ENCODE peak calls at places on chromosomes 1 and 21, in four cellular contexts. A is WTC11, F is endothelial cell, X is epithelial cell of esophagus. N is an unnamed sample.

GRCh38 chr1:194975913-194976312 is 1632.3 kb downstream of the KCNT2 start:
- DNase-seq in A (no peak), F (no peak), X (peak), N (no peak)

GRCh38 chr1:153534933-153535663 is 693 bp downstream of the S100A6 start:
- DNase-seq in A (no peak), F (no peak), X (peak), N (no peak)

GRCh38 chr1:23810818-23811420 is 10.4 kb upstream of the GALE start:
- DNase-seq in A (peak), F (peak), X (peak), N (peak)

GRCh38 chr1:110749960-110750359 is 75.2 kb upstream of the KCNA3 start:
- DNase-seq in A (no peak), F (no peak), X (no peak), N (no peak)

GRCh38 chr1:191519519-191519918 is 638.7 kb upstream of the RGS18 start:
- DNase-seq in A (no peak), F (no peak), X (no peak), N (no peak)

GRCh38 chr1:110639724-110640386 is 33.7 kb upstream of the KCNA2 start:
- DNase-seq in A (no peak), F (no peak), X (peak), N (no peak)

GRCh38 chr21:36735724-36736310 is 36.9 kb downstream of the SIM2 start:
- DNase-seq in A (no peak), F (no peak), X (no peak), N (no peak)

GRCh38 chr1:245500546-245500945 is 345.8 kb downstream of the KIF26B start:
- DNase-seq in A (no peak), F (no peak), X (peak), N (no peak)

GRCh38 chr1:75423616-75424015 is 187.3 kb downstream of the SLC44A5 start:
- DNase-seq in A (no peak), F (no peak), X (peak), N (no peak)

GRCh38 chr21:28801906-28802305 is 190.8 kb downstream of the LTN1 start:
- DNase-seq in A (no peak), F (no peak), X (no peak), N (no peak)

GRCh38 chr1:193185206-193185605 is 1.2 kb downstream of the B3GALT2 start:
- DNase-seq in A (no peak), F (no peak), X (no peak), N (no peak)

GRCh38 chr1:25871704-25872494 is 3.6 kb downstream of the PAQR7 start:
- DNase-seq in A (peak), F (no peak), X (no peak), N (no peak)

GRCh38 chr1:86499987-86500593 is 31.4 kb downstream of the CLCA1 start:
- DNase-seq in A (no peak), F (no peak), X (no peak), N (no peak)

GRCh38 chr21:44617071-44617501 is 5.2 kb downstream of the KRTAP10-8 start:
- DNase-seq in A (peak), F (no peak), X (no peak), N (no peak)

GRCh38 chr1:29235955-29236742 is at the start of gene PTPRU:
- DNase-seq in A (peak), F (peak), X (peak), N (peak)

GRCh38 chr1:150187560-150187931 is 37.8 kb downstream of the PLEKHO1 start:
- DNase-seq in A (no peak), F (no peak), X (no peak), N (no peak)
- TF ChIP-seq CTCF in A (no peak), F (peak), X (peak), N (peak)

GRCh38 chr1:116821763-116822162 is 67.5 kb downstream of the CD2 start:
- DNase-seq in A (no peak), F (no peak), X (no peak), N (no peak)

GRCh38 chr1:116814935-116815334 is 60.7 kb downstream of the CD2 start:
- DNase-seq in A (no peak), F (no peak), X (no peak), N (no peak)

GRCh38 chr1:116819081-116819480 is 64.9 kb downstream of the CD2 start:
- DNase-seq in A (no peak), F (no peak), X (no peak), N (no peak)

GRCh38 chr1:116820362-116820761 is 66.1 kb downstream of the CD2 start:
- DNase-seq in A (no peak), F (no peak), X (peak), N (no peak)

DNA sequence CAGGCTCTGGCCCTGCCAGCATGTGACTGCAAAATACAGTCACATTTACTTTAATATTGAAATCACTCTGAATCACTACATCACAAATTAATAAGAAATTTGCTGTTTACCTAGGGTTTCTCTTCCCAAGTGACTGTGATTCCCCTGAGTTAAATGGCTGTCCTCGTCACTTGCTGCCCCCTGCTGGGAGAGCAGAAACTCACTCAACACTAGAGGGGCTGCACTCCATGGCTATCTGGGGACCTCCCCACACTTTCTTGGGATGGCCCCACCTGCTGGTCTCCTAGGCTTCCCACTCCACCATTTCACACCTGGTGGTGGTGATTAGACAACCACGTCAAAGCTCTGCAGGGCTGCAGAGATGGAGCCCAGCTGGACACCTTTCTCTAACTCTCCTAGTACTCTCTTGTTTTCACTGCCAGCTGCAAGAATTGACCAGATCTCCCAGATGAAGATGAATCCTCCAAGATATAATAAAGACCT is 63.4 kb downstream of the CD2 start:
- DNase-seq in A (peak), F (peak), X (peak), N (peak)
- TF ChIP-seq CTCF in A (peak), F (peak), X (peak), N (peak)

DNA sequence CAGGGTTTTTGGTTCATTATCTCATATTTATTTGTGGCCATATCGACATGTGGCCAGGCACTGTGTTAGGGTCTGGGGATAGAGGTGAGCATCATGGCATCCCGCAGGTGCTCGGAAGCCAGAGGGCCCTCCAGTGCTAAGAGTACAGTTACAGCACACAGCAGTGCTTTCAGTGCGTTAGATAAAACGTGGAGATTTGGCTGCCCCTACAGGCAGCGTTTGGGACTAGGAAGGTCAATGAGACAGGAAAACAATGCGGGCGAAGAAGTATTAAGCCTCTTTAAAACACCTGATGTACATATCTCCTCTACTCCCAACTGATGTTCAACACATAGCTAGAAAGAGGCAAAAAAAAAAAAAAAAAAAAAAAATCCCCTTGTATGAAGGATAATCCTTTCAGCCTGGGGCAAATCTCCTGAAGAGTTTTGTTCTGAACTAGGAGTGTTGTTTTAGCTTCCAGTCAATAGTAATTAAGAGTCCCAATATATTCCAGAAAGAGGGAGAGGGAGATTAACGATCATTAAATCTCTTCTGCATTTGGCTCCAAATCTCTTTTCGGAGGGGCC is 80.1 kb downstream of the CAPZB start:
- DNase-seq in A (no peak), F (no peak), X (no peak), N (no peak)
- TF ChIP-seq CTCF in A (no peak), F (no peak), X (peak), N (peak)

GRCh38 chr1:235054961-235055360 is 73.7 kb downstream of the TOMM20 start:
- DNase-seq in A (no peak), F (no peak), X (no peak), N (no peak)
- TF ChIP-seq CTCF in A (no peak), F (no peak), X (no peak), N (no peak)